ENCODE peak calls at places on chromosomes 11 and 22, in ten cellular contexts. One of them, this sample, is unnamed.
A peak's percentile ranks its signal among the peaks of the same experiment; 100 is the strongest.

GRCh38 chr22:32080904-32081303 is 37.8 kb downstream of the SLC5A1 start:
- DNase-seq in activated effector memory CD4-positive, alpha-beta T cell treated with anti-CD3 and anti-CD28 coated beads, Interleukin-2, amount 50 U/mL, for 16 hours: peak; percentile 59
- DNase-seq in heart right ventricle: no peak
- DNase-seq in M059J: peak; percentile 46
- DNase-seq in activated gamma-delta T cell: no peak
- DNase-seq in activated CD4-positive, alpha-beta T cell treated with anti-CD3 and anti-CD28 coated beads, Interleukin-2, amount 50 U/mL, for 1 hour: peak; percentile 2
- DNase-seq in stimulated activated CD8-positive, alpha-beta memory T cell treated with anti-CD3 and anti-CD28 coated beads, Interleukin-7, amount 100 ng/mL, for 24 hours: no peak
- DNase-seq in Right ventricle myocardium superior: no peak
- DNase-seq in Daoy: peak; percentile 55
- DNase-seq in pancreas: no peak
- DNase-seq in this sample: peak; percentile 6

GRCh38 chr11:111542606-111543275 is 2.2 kb downstream of the LAYN start:
- DNase-seq in activated effector memory CD4-positive, alpha-beta T cell treated with anti-CD3 and anti-CD28 coated beads, Interleukin-2, amount 50 U/mL, for 16 hours: no peak
- DNase-seq in heart right ventricle: no peak
- DNase-seq in M059J: no peak
- DNase-seq in activated gamma-delta T cell: no peak
- DNase-seq in activated CD4-positive, alpha-beta T cell treated with anti-CD3 and anti-CD28 coated beads, Interleukin-2, amount 50 U/mL, for 1 hour: no peak
- DNase-seq in stimulated activated CD8-positive, alpha-beta memory T cell treated with anti-CD3 and anti-CD28 coated beads, Interleukin-7, amount 100 ng/mL, for 24 hours: no peak
- DNase-seq in Right ventricle myocardium superior: no peak
- DNase-seq in Daoy: no peak
- DNase-seq in pancreas: no peak
- DNase-seq in this sample: no peak

GRCh38 chr11:76987203-76987602 is 47.0 kb upstream of the B3GNT6 start:
- DNase-seq in activated effector memory CD4-positive, alpha-beta T cell treated with anti-CD3 and anti-CD28 coated beads, Interleukin-2, amount 50 U/mL, for 16 hours: no peak
- DNase-seq in heart right ventricle: no peak
- DNase-seq in M059J: no peak
- DNase-seq in activated gamma-delta T cell: no peak
- DNase-seq in activated CD4-positive, alpha-beta T cell treated with anti-CD3 and anti-CD28 coated beads, Interleukin-2, amount 50 U/mL, for 1 hour: no peak
- DNase-seq in stimulated activated CD8-positive, alpha-beta memory T cell treated with anti-CD3 and anti-CD28 coated beads, Interleukin-7, amount 100 ng/mL, for 24 hours: no peak
- DNase-seq in Right ventricle myocardium superior: no peak
- DNase-seq in Daoy: no peak
- DNase-seq in pancreas: no peak
- DNase-seq in this sample: no peak

GRCh38 chr11:130112071-130112830 is 42.6 kb downstream of the APLP2 start:
- DNase-seq in activated effector memory CD4-positive, alpha-beta T cell treated with anti-CD3 and anti-CD28 coated beads, Interleukin-2, amount 50 U/mL, for 16 hours: no peak
- DNase-seq in heart right ventricle: no peak
- DNase-seq in M059J: no peak
- DNase-seq in activated gamma-delta T cell: no peak
- DNase-seq in activated CD4-positive, alpha-beta T cell treated with anti-CD3 and anti-CD28 coated beads, Interleukin-2, amount 50 U/mL, for 1 hour: no peak
- DNase-seq in stimulated activated CD8-positive, alpha-beta memory T cell treated with anti-CD3 and anti-CD28 coated beads, Interleukin-7, amount 100 ng/mL, for 24 hours: no peak
- DNase-seq in Right ventricle myocardium superior: no peak
- DNase-seq in Daoy: no peak
- DNase-seq in pancreas: no peak
- DNase-seq in this sample: no peak

GRCh38 chr11:1226981-1227550 is 4.2 kb downstream of the MUC5B start:
- DNase-seq in activated effector memory CD4-positive, alpha-beta T cell treated with anti-CD3 and anti-CD28 coated beads, Interleukin-2, amount 50 U/mL, for 16 hours: peak; percentile 59
- DNase-seq in heart right ventricle: no peak
- DNase-seq in M059J: no peak
- DNase-seq in activated gamma-delta T cell: no peak
- DNase-seq in activated CD4-positive, alpha-beta T cell treated with anti-CD3 and anti-CD28 coated beads, Interleukin-2, amount 50 U/mL, for 1 hour: no peak
- DNase-seq in stimulated activated CD8-positive, alpha-beta memory T cell treated with anti-CD3 and anti-CD28 coated beads, Interleukin-7, amount 100 ng/mL, for 24 hours: no peak
- DNase-seq in Right ventricle myocardium superior: peak; percentile 41
- DNase-seq in Daoy: peak; percentile 34
- DNase-seq in pancreas: peak; percentile 61
- DNase-seq in this sample: peak; percentile 12

GRCh38 chr11:56331861-56332491 is 13.9 kb upstream of the OR8K1 start:
- DNase-seq in activated effector memory CD4-positive, alpha-beta T cell treated with anti-CD3 and anti-CD28 coated beads, Interleukin-2, amount 50 U/mL, for 16 hours: no peak
- DNase-seq in heart right ventricle: no peak
- DNase-seq in M059J: no peak
- DNase-seq in activated gamma-delta T cell: peak; percentile 6
- DNase-seq in activated CD4-positive, alpha-beta T cell treated with anti-CD3 and anti-CD28 coated beads, Interleukin-2, amount 50 U/mL, for 1 hour: no peak
- DNase-seq in stimulated activated CD8-positive, alpha-beta memory T cell treated with anti-CD3 and anti-CD28 coated beads, Interleukin-7, amount 100 ng/mL, for 24 hours: no peak
- DNase-seq in Right ventricle myocardium superior: no peak
- DNase-seq in Daoy: no peak
- DNase-seq in pancreas: peak; percentile 60
- DNase-seq in this sample: no peak

GRCh38 chr11:68542617-68543016 is 82.1 kb downstream of the PPP6R3 start:
- DNase-seq in activated effector memory CD4-positive, alpha-beta T cell treated with anti-CD3 and anti-CD28 coated beads, Interleukin-2, amount 50 U/mL, for 16 hours: no peak
- DNase-seq in heart right ventricle: no peak
- DNase-seq in M059J: peak; percentile 91
- DNase-seq in activated gamma-delta T cell: no peak
- DNase-seq in activated CD4-positive, alpha-beta T cell treated with anti-CD3 and anti-CD28 coated beads, Interleukin-2, amount 50 U/mL, for 1 hour: no peak
- DNase-seq in stimulated activated CD8-positive, alpha-beta memory T cell treated with anti-CD3 and anti-CD28 coated beads, Interleukin-7, amount 100 ng/mL, for 24 hours: no peak
- DNase-seq in Right ventricle myocardium superior: no peak
- DNase-seq in Daoy: peak; percentile 30
- DNase-seq in pancreas: no peak
- DNase-seq in this sample: peak; percentile 58

GRCh38 chr22:45830531-45831245 is 146.3 kb downstream of the WNT7B start:
- DNase-seq in activated effector memory CD4-positive, alpha-beta T cell treated with anti-CD3 and anti-CD28 coated beads, Interleukin-2, amount 50 U/mL, for 16 hours: no peak
- DNase-seq in heart right ventricle: no peak
- DNase-seq in M059J: peak; percentile 76
- DNase-seq in activated gamma-delta T cell: no peak
- DNase-seq in activated CD4-positive, alpha-beta T cell treated with anti-CD3 and anti-CD28 coated beads, Interleukin-2, amount 50 U/mL, for 1 hour: no peak
- DNase-seq in stimulated activated CD8-positive, alpha-beta memory T cell treated with anti-CD3 and anti-CD28 coated beads, Interleukin-7, amount 100 ng/mL, for 24 hours: no peak
- DNase-seq in Right ventricle myocardium superior: no peak
- DNase-seq in Daoy: peak; percentile 33
- DNase-seq in pancreas: no peak
- DNase-seq in this sample: no peak

GRCh38 chr11:116329354-116330090 is 443.3 kb downstream of the BUD13 start:
- DNase-seq in activated effector memory CD4-positive, alpha-beta T cell treated with anti-CD3 and anti-CD28 coated beads, Interleukin-2, amount 50 U/mL, for 16 hours: no peak
- DNase-seq in heart right ventricle: no peak
- DNase-seq in M059J: no peak
- DNase-seq in activated gamma-delta T cell: no peak
- DNase-seq in activated CD4-positive, alpha-beta T cell treated with anti-CD3 and anti-CD28 coated beads, Interleukin-2, amount 50 U/mL, for 1 hour: no peak
- DNase-seq in stimulated activated CD8-positive, alpha-beta memory T cell treated with anti-CD3 and anti-CD28 coated beads, Interleukin-7, amount 100 ng/mL, for 24 hours: no peak
- DNase-seq in Right ventricle myocardium superior: no peak
- DNase-seq in Daoy: no peak
- DNase-seq in pancreas: no peak
- DNase-seq in this sample: no peak

GRCh38 chr22:30340911-30341685 is 14.4 kb upstream of the TBC1D10A start:
- DNase-seq in activated effector memory CD4-positive, alpha-beta T cell treated with anti-CD3 and anti-CD28 coated beads, Interleukin-2, amount 50 U/mL, for 16 hours: no peak
- DNase-seq in heart right ventricle: peak; percentile 74
- DNase-seq in M059J: no peak
- DNase-seq in activated gamma-delta T cell: no peak
- DNase-seq in activated CD4-positive, alpha-beta T cell treated with anti-CD3 and anti-CD28 coated beads, Interleukin-2, amount 50 U/mL, for 1 hour: no peak
- DNase-seq in stimulated activated CD8-positive, alpha-beta memory T cell treated with anti-CD3 and anti-CD28 coated beads, Interleukin-7, amount 100 ng/mL, for 24 hours: no peak
- DNase-seq in Right ventricle myocardium superior: peak; percentile 90
- DNase-seq in Daoy: no peak
- DNase-seq in pancreas: peak; percentile 84
- DNase-seq in this sample: peak; percentile 37

GRCh38 chr11:95050595-95051202 is 1.5 kb downstream of the KDM4F start:
- DNase-seq in activated effector memory CD4-positive, alpha-beta T cell treated with anti-CD3 and anti-CD28 coated beads, Interleukin-2, amount 50 U/mL, for 16 hours: no peak
- DNase-seq in heart right ventricle: no peak
- DNase-seq in M059J: no peak
- DNase-seq in activated gamma-delta T cell: no peak
- DNase-seq in activated CD4-positive, alpha-beta T cell treated with anti-CD3 and anti-CD28 coated beads, Interleukin-2, amount 50 U/mL, for 1 hour: no peak
- DNase-seq in stimulated activated CD8-positive, alpha-beta memory T cell treated with anti-CD3 and anti-CD28 coated beads, Interleukin-7, amount 100 ng/mL, for 24 hours: no peak
- DNase-seq in Right ventricle myocardium superior: no peak
- DNase-seq in Daoy: no peak
- DNase-seq in pancreas: peak; percentile 55
- DNase-seq in this sample: no peak